ENCODE peak calls at places on chromosomes 11 and 22, in seven cellular contexts. W, L, D, M, E, J and I are unnamed samples.

GRCh38 chr11:16195659-16196058 is 160.7 kb downstream of the SOX6 start:
- DNase-seq in M (no peak), W (no peak), J (no peak), L (peak), D (no peak), E (no peak), I (no peak)

GRCh38 chr11:118051611-118052461 is 25.0 kb upstream of the TMPRSS4 start:
- DNase-seq in D (no peak), L (no peak), W (no peak), M (no peak), E (peak), J (peak), I (peak)

GRCh38 chr22:49913026-49913425 is 5.2 kb downstream of the ALG12 start:
- DNase-seq in L (no peak), M (no peak), E (no peak), J (no peak), D (no peak), W (no peak), I (no peak)

GRCh38 chr22:43945632-43946390 is 9.4 kb upstream of the SAMM50 start:
- DNase-seq in J (no peak), W (peak), L (peak), D (peak), E (no peak), M (peak), I (peak)

GRCh38 chr22:31647516-31647915 is 14.5 kb downstream of the PISD start:
- DNase-seq in W (no peak), L (peak), E (no peak), J (no peak), D (no peak), M (no peak), I (no peak)

GRCh38 chr22:22201185-22201924 is 43.2 kb upstream of the VPREB1 start:
- DNase-seq in L (no peak), J (no peak), W (peak), M (peak), E (no peak), D (no peak), I (no peak)

GRCh38 chr11:2570211-2570811 is 125.5 kb downstream of the KCNQ1 start:
- DNase-seq in W (no peak), J (no peak), D (no peak), L (no peak), E (no peak), M (peak), I (peak)

GRCh38 chr22:45105281-45105700 is 58.4 kb upstream of the NUP50 start:
- DNase-seq in W (no peak), E (no peak), D (no peak), L (no peak), J (no peak), M (no peak), I (no peak)

GRCh38 chr22:37320726-37321286 is 38.5 kb downstream of the CYTH4 start:
- DNase-seq in W (no peak), E (no peak), L (no peak), J (no peak), M (no peak), D (no peak), I (no peak)

GRCh38 chr22:20509344-20510047 is 2.1 kb downstream of the MED15 start:
- DNase-seq in J (peak), M (peak), W (peak), D (peak), L (peak), E (peak), I (peak)

GRCh38 chr11:86727105-86727504 is 54.7 kb upstream of the ME3 start:
- DNase-seq in M (no peak), J (no peak), D (no peak), L (no peak), W (no peak), E (no peak), I (no peak)

GRCh38 chr11:2312232-2313042 is 10.6 kb downstream of the TSPAN32 start:
- DNase-seq in D (no peak), L (peak), W (no peak), M (no peak), J (peak), E (no peak), I (peak)

GRCh38 chr22:47841166-47841565 is 1078.7 kb downstream of the TBC1D22A start:
- DNase-seq in J (no peak), W (no peak), E (no peak), L (no peak), M (no peak), D (no peak), I (no peak)

GRCh38 chr11:1871531-1871930 is 18.6 kb downstream of the LSP1 start:
- DNase-seq in D (no peak), M (no peak), E (no peak), L (no peak), W (no peak), J (no peak), I (peak)

GRCh38 chr22:44701824-44702478 is at the start of gene PRR5:
- DNase-seq in M (peak), D (peak), J (no peak), E (peak), W (peak), L (peak), I (peak)

GRCh38 chr11:69707156-69707555 is 3.3 kb upstream of the FGF19 start:
- DNase-seq in D (no peak), E (peak), J (no peak), L (no peak), M (no peak), W (no peak), I (no peak)

GRCh38 chr11:10075141-10075540 is 218.9 kb downstream of the SBF2 start:
- DNase-seq in J (no peak), L (no peak), E (no peak), D (no peak), W (no peak), M (no peak), I (no peak)

GRCh38 chr11:88353386-88353785 is 15.8 kb upstream of the CTSC start:
- DNase-seq in W (no peak), J (no peak), L (no peak), M (no peak), D (no peak), E (no peak), I (no peak)

GRCh38 chr11:48341466-48341865 is 16.7 kb downstream of the OR4C3 start:
- DNase-seq in E (no peak), L (no peak), D (no peak), M (no peak), W (no peak), J (no peak), I (no peak)

GRCh38 chr11:93766504-93766903 is 17.6 kb upstream of the MED17 start:
- DNase-seq in M (no peak), E (no peak), W (no peak), L (no peak), J (no peak), D (no peak), I (no peak)

GRCh38 chr11:429931-430456 is 11.8 kb downstream of the ANO9 start:
- DNase-seq in W (no peak), E (no peak), L (no peak), M (no peak), D (no peak), J (no peak), I (no peak)

GRCh38 chr11:133576351-133576750 is 44.0 kb upstream of the OPCML start:
- DNase-seq in W (no peak), L (no peak), D (no peak), J (no peak), E (no peak), M (no peak), I (no peak)

GRCh38 chr22:24216541-24217209 is 28.2 kb downstream of the GGT5 start:
- DNase-seq in M (no peak), L (no peak), W (no peak), D (no peak), E (no peak), J (no peak), I (peak)

GRCh38 chr11:108498046-108498815 is at the start of gene POGLUT3:
- DNase-seq in M (peak), E (no peak), W (peak), J (peak), D (peak), L (peak), I (peak)
- TF ChIP-seq CTCF in M (no peak), E (no peak), W (no peak), J (no peak), D (peak), L (no peak), I (no peak)

GRCh38 chr22:35312198-35313059 is 12.7 kb downstream of the TOM1 start:
- DNase-seq in M (peak), E (no peak), D (no peak), J (peak), L (peak), W (peak), I (peak)
- H3K27ac ChIP-seq in M (no peak), E (peak), D (peak), J (peak), L (peak), W (peak), I (peak)

GRCh38 chr11:116611998-116612620 is 160.7 kb downstream of the BUD13 start:
- DNase-seq in D (no peak), L (no peak), J (peak), W (no peak), M (no peak), E (no peak), I (no peak)
- TF ChIP-seq CTCF in D (no peak), L (no peak), J (no peak), W (no peak), M (no peak), E (no peak), I (no peak)

GRCh38 chr22:17117400-17117799 is 3.8 kb downstream of the TMEM121B start:
- DNase-seq in E (no peak), D (no peak), W (no peak), M (no peak), J (no peak), L (no peak), I (no peak)
- H3K27ac ChIP-seq in E (no peak), D (no peak), W (no peak), M (no peak), J (no peak), L (no peak), I (no peak)

GRCh38 chr11:83161610-83162199 is 4.8 kb downstream of the PCF11 start:
- DNase-seq in M (no peak), E (no peak), D (no peak), J (no peak), W (no peak), L (no peak), I (no peak)
- TF ChIP-seq CTCF in M (no peak), E (no peak), D (no peak), J (no peak), W (no peak), L (no peak), I (no peak)

GRCh38 chr11:126343051-126343450 is 12.4 kb upstream of the ST3GAL4 start:
- DNase-seq in D (no peak), J (no peak), E (no peak), W (no peak), M (peak), L (no peak), I (no peak)

GRCh38 chr11:126341760-126342161 is 13.7 kb upstream of the ST3GAL4 start:
- DNase-seq in M (peak), L (peak), W (no peak), J (no peak), E (no peak), D (no peak), I (peak)

GRCh38 chr11:126339073-126339865 is 16.2 kb upstream of the ST3GAL4 start:
- DNase-seq in D (no peak), E (no peak), J (no peak), M (peak), W (no peak), L (no peak), I (no peak)

GRCh38 chr11:126339866-126340434 is 15.5 kb upstream of the ST3GAL4 start:
- DNase-seq in L (no peak), J (no peak), W (peak), D (peak), E (peak), M (peak), I (no peak)

GRCh38 chr11:126340960-126341709 is 14.4 kb upstream of the ST3GAL4 start:
- DNase-seq in M (peak), E (no peak), D (no peak), L (no peak), J (no peak), W (no peak), I (no peak)
- H3K27ac ChIP-seq in M (no peak), E (no peak), D (peak), L (no peak), J (no peak), W (no peak), I (no peak)

DNA sequence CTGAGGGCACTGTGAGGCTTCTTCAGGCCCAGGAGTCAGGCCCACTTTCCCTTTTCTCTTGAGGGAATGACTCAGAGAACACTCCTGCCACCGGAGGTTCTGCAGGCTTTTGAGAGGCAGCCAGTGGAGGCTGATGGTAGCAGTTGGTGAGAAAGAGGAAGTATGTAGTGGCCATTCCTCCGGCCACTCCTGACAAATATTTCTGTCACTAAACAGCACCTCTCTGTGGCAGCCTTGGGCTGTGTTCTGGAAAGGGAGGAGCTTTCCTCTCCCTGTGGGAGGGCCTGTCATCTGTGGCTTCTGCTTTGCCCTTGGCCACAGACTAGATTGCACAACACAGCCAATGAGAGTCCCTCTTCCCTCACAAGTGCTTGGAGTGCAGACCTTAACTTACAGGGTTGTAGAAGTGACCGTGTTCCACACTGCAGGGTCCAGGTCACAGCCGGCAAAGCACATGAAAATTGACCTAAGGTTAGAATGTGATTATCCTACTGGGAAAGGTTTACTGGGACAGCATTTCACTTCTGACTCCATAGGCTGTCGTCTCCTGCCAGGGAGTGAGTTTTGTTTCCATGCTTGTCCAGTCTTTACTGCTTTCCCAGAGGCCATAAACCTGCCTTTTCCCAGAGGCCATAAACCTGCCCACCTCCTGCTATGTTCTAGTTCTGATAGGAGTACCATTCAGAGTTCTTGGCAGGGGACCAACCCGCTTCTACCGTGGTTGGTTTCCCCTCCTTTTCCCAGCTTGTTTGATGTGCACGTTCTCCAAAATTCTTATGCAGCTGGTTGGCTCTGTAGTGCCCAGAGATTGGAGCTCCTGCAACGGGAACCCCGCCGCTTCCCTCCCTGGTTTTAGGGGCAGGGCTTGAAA is 33.3 kb downstream of the MARK2 start:
- DNase-seq in E (peak), M (peak), W (peak), J (peak), D (peak), L (peak), I (peak)
- TF ChIP-seq CTCF in E (peak), M (no peak), W (peak), J (no peak), D (peak), L (peak), I (peak)

DNA sequence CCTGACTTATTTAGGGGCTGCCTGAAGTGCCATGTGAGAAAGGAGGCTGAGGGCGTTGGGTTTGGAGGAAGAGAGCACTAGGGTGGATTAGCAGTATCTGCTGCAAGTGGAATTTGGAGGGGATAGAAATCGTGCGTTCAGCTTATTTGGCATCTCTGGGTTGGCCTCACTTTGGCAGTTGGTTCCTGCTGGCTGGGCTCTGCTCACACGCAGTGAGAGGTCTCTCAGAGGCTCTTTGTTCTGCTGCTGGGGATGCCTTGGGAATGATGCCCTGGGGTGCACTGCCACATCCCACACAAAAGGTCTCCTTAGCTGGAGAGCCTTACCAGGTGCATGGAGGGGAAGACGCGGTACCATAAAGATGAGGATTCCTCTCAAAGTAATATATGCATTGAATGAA is 17.7 kb upstream of the MICAL2 start:
- DNase-seq in E (no peak), L (no peak), W (no peak), D (no peak), M (no peak), J (no peak), I (no peak)
- H3K27ac ChIP-seq in E (no peak), L (no peak), W (peak), D (no peak), M (no peak), J (peak), I (no peak)

DNA sequence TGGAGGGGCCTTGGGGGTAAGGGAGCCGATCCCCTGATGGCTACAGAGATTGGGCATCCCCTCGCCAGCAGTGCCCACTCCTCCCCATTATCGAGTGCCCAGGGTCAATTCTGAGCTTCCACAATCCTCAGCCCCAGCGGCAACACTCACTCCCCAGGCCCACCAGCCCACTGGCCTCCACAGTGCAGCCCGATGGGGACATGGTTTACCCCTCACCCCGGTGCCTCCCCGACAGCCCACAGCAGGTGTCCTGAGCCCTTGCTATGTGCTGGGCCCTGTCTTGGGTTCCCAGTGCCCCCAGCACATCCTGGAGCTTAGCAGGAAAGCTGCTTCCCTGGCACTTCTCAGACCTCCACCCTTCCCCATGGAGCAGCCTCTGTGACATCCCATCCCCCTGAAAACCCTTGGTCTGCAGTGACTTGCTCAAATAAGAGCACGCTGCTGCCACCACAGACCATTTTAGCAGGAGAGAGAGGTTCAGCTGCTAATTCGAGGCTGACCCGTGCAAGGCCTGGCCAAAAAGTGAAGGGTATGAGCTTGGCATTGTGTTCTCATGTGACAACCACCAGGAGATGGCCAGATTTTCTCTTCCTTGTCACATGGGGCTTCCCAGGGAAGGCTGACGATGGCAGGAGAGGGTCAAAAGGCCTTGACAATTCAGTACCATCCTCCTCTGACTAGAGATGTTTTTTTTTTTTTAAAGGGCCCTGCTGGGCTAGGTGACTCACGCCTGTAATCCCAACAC is 23.6 kb downstream of the KCNJ4 start:
- DNase-seq in L (no peak), M (no peak), D (peak), E (no peak), W (no peak), J (no peak), I (no peak)
- TF ChIP-seq CTCF in L (no peak), M (no peak), D (no peak), E (no peak), W (no peak), J (no peak), I (no peak)

DNA sequence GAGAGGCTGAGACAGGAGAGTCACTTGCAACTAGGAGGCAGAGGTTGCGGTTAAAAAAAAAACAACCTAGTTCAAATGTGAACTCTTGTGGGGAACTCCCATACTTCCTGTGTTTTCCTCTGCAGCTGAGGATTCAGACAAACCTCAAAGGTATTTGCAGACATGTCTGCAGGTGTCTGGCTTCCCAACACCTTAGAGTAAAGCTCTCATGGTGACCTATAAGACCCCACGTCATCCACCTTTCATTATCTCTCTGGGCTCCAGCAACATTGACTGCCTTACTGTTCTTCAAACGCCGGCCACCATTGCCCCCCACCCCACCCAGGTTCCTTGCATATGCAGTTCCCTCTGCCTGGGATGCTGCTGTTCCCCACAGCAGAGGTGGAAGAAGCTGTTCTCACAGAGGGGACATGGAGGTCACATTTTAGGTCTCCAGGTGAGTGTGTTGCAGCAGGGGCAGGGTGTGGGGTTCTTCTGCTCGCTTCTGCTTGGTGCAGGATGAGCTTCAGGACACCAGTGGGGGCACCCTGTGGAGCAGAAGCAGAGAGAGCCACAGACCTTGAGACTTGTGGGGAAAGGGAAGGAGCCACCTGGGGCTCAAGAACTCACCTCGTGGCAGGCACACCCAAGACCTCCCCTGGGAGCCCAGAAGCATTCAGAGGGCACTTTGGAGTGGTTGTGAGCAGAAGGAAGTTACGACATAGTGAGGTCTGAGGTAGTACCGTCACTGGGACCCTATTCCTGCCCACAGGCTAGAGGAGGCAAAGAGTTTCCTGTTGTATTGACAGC is 203.2 kb downstream of the CSNK2A3 start:
- DNase-seq in E (no peak), D (no peak), M (no peak), L (no peak), J (no peak), W (no peak), I (no peak)
- H3K27ac ChIP-seq in E (no peak), D (no peak), M (no peak), L (no peak), J (no peak), W (no peak), I (no peak)